ENCODE peak calls at places on chromosomes 5 and 9, in nine cellular contexts. C is HCT116, E is HepG2, O is vagina, W is endothelial cell of umbilical vein, A is HL-60, Z is esophagus muscularis mucosa, L is GM23338, H is transverse colon. S is an unnamed sample.

GRCh38 chr5:163460562-163461176 is at the start of gene HMMR:
- DNase-seq in C (no peak), E (peak; percentile 13), O (no peak), W (no peak), A (no peak), Z (no peak), L (peak; percentile 48), H (peak; percentile 16), S (no peak)

GRCh38 chr9:130634801-130635200 is 29.6 kb upstream of the PRDM12 start:
- DNase-seq in C (no peak), E (no peak), O (no peak), W (no peak), A (no peak), Z (no peak), L (no peak), H (no peak), S (no peak)

GRCh38 chr9:96293481-96293880 is 8.5 kb downstream of the HSD17B3 start:
- DNase-seq in C (peak; percentile 10), E (no peak), O (no peak), W (peak; percentile 36), A (no peak), Z (no peak), L (peak; percentile 18), H (no peak), S (no peak)

GRCh38 chr5:134438641-134439621 is 27.2 kb upstream of the CDKN2AIPNL start:
- DNase-seq in C (no peak), E (peak; percentile 26), O (peak; percentile 98), W (no peak), A (no peak), Z (peak; percentile 95), L (peak; percentile 70), H (peak; percentile 75), S (peak; percentile 38)

GRCh38 chr9:72856985-72857631 is 95.7 kb downstream of the ALDH1A1 start:
- DNase-seq in C (peak; percentile 65), E (peak; percentile 65), O (no peak), W (peak; percentile 74), A (peak; percentile 6), Z (no peak), L (peak; percentile 80), H (no peak), S (peak; percentile 29)

GRCh38 chr5:28808967-28809810 is 1770.8 kb upstream of the CDH9 start:
- DNase-seq in C (no peak), E (no peak), O (no peak), W (no peak), A (no peak), Z (no peak), L (no peak), H (no peak), S (no peak)

GRCh38 chr5:126415789-126416188 is 7.4 kb upstream of the GRAMD2B start:
- DNase-seq in C (no peak), E (no peak), O (no peak), W (no peak), A (no peak), Z (no peak), L (no peak), H (no peak), S (no peak)

GRCh38 chr9:5511476-5511875 is 1.1 kb downstream of the PDCD1LG2 start:
- DNase-seq in C (no peak), E (no peak), O (no peak), W (no peak), A (no peak), Z (no peak), L (no peak), H (no peak), S (no peak)

GRCh38 chr5:36666304-36666703 is 59.9 kb downstream of the SLC1A3 start:
- DNase-seq in C (no peak), E (no peak), O (no peak), W (no peak), A (no peak), Z (no peak), L (no peak), H (no peak), S (no peak)

GRCh38 chr5:27316283-27316675 is 277.9 kb upstream of the CDH9 start:
- DNase-seq in C (no peak), E (no peak), O (no peak), W (no peak), A (no peak), Z (no peak), L (no peak), H (no peak), S (no peak)

GRCh38 chr5:126972062-126972895 is 58.1 kb downstream of the MARCHF3 start:
- DNase-seq in C (no peak), E (peak; percentile 39), O (no peak), W (peak; percentile 42), A (peak; percentile 37), Z (no peak), L (no peak), H (peak; percentile 12), S (no peak)

GRCh38 chr5:35902032-35902681 is 36.3 kb downstream of the CAPSL start:
- DNase-seq in C (no peak), E (no peak), O (no peak), W (no peak), A (no peak), Z (no peak), L (no peak), H (no peak), S (no peak)

GRCh38 chr9:123399803-123400378 is 43.9 kb downstream of the CRB2 start:
- DNase-seq in C (no peak), E (no peak), O (no peak), W (peak; percentile 20), A (no peak), Z (no peak), L (peak; percentile 82), H (peak; percentile 18), S (no peak)

GRCh38 chr5:66621146-66621545 is 25.0 kb downstream of the MAST4 start:
- DNase-seq in C (no peak), E (no peak), O (no peak), W (no peak), A (no peak), Z (no peak), L (peak; percentile 15), H (no peak), S (no peak)

GRCh38 chr9:127572961-127573727 is 38.9 kb upstream of the STXBP1 start:
- DNase-seq in C (no peak), E (no peak), O (no peak), W (no peak), A (no peak), Z (no peak), L (no peak), H (no peak), S (no peak)

GRCh38 chr5:14331377-14331776 is 188.2 kb downstream of the TRIO start:
- DNase-seq in C (no peak), E (no peak), O (no peak), W (no peak), A (peak; percentile 3), Z (no peak), L (no peak), H (no peak), S (no peak)

GRCh38 chr9:95008151-95008771 is 281.8 kb downstream of the AOPEP start:
- DNase-seq in C (no peak), E (peak; percentile 86), O (no peak), W (peak; percentile 68), A (no peak), Z (no peak), L (no peak), H (peak; percentile 38), S (no peak)

GRCh38 chr5:151721087-151721646 is 34.5 kb upstream of the SPARC start:
- DNase-seq in C (no peak), E (no peak), O (peak; percentile 40), W (no peak), A (no peak), Z (no peak), L (no peak), H (no peak), S (no peak)
- TF ChIP-seq POLR2AphosphoS5 in C (no peak), E (no peak), O (no peak), W (no peak), A (no peak), Z (no peak), L (no peak), H (no peak), S (no peak)

GRCh38 chr9:125549465-125550215 is 157.4 kb downstream of the MAPKAP1 start:
- DNase-seq in C (no peak), E (peak; percentile 57), O (no peak), W (peak; percentile 35), A (no peak), Z (no peak), L (no peak), H (peak; percentile 19), S (peak; percentile 77)
- TF ChIP-seq POLR2AphosphoS5 in C (no peak), E (no peak), O (peak; percentile 32), W (no peak), A (no peak), Z (peak; percentile 16), L (no peak), H (peak; percentile 23), S (peak; percentile 43)

DNA sequence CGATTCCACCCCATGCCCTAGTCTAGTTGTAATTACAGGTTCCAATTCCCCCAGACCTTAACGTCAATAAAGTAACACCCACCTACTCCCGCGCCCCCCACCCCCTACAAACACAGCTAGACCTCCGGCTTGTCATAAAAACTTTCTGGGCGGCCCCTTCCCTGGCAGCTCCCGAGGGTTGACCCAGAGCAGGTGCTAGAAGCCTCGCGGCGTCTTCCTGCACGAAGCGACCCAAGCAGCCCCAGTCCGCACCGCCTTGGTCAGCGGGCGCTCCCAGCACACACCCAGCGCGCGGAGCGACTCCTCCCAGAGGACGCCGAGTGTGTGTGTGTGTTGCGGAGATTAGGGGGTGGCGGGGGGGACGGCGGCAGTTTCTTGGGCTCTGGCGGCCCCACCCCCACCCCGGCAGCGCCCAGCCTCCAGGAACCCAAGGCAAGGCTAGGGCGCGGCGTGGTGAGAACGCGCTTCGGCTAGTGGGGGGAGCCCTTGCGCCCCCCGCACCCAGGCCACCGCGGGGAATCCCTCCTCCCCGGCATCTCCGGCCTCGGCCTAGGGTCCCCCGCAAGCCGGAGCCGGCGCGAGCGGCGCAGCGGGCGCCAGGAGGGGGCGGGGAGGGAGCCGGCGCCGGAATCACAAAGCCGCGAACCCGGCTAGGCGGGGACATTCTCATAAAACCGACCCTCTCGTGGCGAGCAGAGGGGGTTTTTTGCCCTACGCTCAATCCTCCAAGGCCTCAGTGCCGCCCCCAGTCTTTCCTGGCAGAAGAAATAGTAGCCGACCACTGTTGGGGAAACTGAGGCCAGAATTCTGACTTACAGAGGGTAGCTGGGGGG is 2.2 kb downstream of the PCDH1 start:
- DNase-seq in C (no peak), E (no peak), O (peak; percentile 79), W (peak; percentile 55), A (no peak), Z (no peak), L (peak; percentile 82), H (peak; percentile 86), S (peak; percentile 84)
- TF ChIP-seq POLR2AphosphoS5 in C (no peak), E (no peak), O (no peak), W (no peak), A (no peak), Z (no peak), L (peak; percentile 24), H (peak; percentile 95), S (no peak)

GRCh38 chr9:81588148-81588874 is 101.0 kb downstream of the TLE1 start:
- DNase-seq in C (no peak), E (peak; percentile 99), O (no peak), W (peak; percentile 94), A (no peak), Z (no peak), L (no peak), H (peak; percentile 44), S (peak; percentile 86)
- TF ChIP-seq POLR2AphosphoS5 in C (no peak), E (no peak), O (peak; percentile 67), W (peak; percentile 41), A (no peak), Z (peak; percentile 68), L (no peak), H (peak; percentile 65), S (peak; percentile 90)